ENCODE peak calls at places on chromosomes 6 and 20, in eight cellular contexts. One of them, this sample, is unnamed.

GRCh38 chr20:62117658-62118057 is 4.6 kb upstream of the LSM14B start:
- DNase-seq in Karpas-422: no peak
- DNase-seq in HCT116: no peak
- DNase-seq in mesendoderm: no peak
- DNase-seq in heart left ventricle: peak; percentile 73
- DNase-seq in HepG2: no peak
- DNase-seq in spleen: peak; percentile 93
- DNase-seq in Peyer's patch: no peak
- DNase-seq in this sample: peak; percentile 71

GRCh38 chr20:3188823-3189413 is 15.6 kb downstream of the DDRGK1 start:
- DNase-seq in HCT116: no peak
- DNase-seq in Karpas-422: no peak
- DNase-seq in heart left ventricle: no peak
- DNase-seq in Peyer's patch: no peak
- DNase-seq in mesendoderm: no peak
- DNase-seq in HepG2: no peak
- DNase-seq in spleen: peak; percentile 19
- DNase-seq in this sample: no peak

GRCh38 chr6:116280161-116280959 is 630 bp upstream of the TSPYL1 start:
- DNase-seq in spleen: no peak
- DNase-seq in mesendoderm: peak; percentile 34
- DNase-seq in HepG2: no peak
- DNase-seq in HCT116: no peak
- DNase-seq in Peyer's patch: no peak
- DNase-seq in Karpas-422: peak; percentile 69
- DNase-seq in heart left ventricle: no peak
- DNase-seq in this sample: no peak

GRCh38 chr6:159862103-159862502 is 28.7 kb upstream of the MAS1 start:
- DNase-seq in mesendoderm: no peak
- DNase-seq in HCT116: no peak
- DNase-seq in HepG2: no peak
- DNase-seq in spleen: no peak
- DNase-seq in heart left ventricle: no peak
- DNase-seq in Karpas-422: no peak
- DNase-seq in Peyer's patch: no peak
- DNase-seq in this sample: no peak

GRCh38 chr6:138036955-138037592 is 70.1 kb downstream of the PERP start:
- DNase-seq in heart left ventricle: no peak
- DNase-seq in mesendoderm: no peak
- DNase-seq in Peyer's patch: no peak
- DNase-seq in spleen: no peak
- DNase-seq in HepG2: no peak
- DNase-seq in HCT116: no peak
- DNase-seq in Karpas-422: no peak
- DNase-seq in this sample: no peak

GRCh38 chr6:6851059-6851658 is 256.6 kb upstream of the RREB1 start:
- DNase-seq in HepG2: peak; percentile 12
- DNase-seq in heart left ventricle: peak; percentile 65
- DNase-seq in Karpas-422: peak; percentile 48
- DNase-seq in spleen: no peak
- DNase-seq in Peyer's patch: no peak
- DNase-seq in mesendoderm: peak; percentile 51
- DNase-seq in HCT116: peak; percentile 49
- DNase-seq in this sample: peak; percentile 51

GRCh38 chr6:112222111-112222726 is 32.1 kb downstream of the LAMA4 start:
- DNase-seq in heart left ventricle: no peak
- DNase-seq in HCT116: no peak
- DNase-seq in HepG2: no peak
- DNase-seq in spleen: no peak
- DNase-seq in mesendoderm: peak; percentile 38
- DNase-seq in Karpas-422: no peak
- DNase-seq in Peyer's patch: no peak
- DNase-seq in this sample: no peak

GRCh38 chr6:139597781-139598368 is 223.4 kb upstream of the CITED2 start:
- DNase-seq in heart left ventricle: peak; percentile 72
- DNase-seq in Karpas-422: no peak
- DNase-seq in HCT116: no peak
- DNase-seq in spleen: no peak
- DNase-seq in HepG2: peak; percentile 87
- DNase-seq in Peyer's patch: peak; percentile 85
- DNase-seq in mesendoderm: no peak
- DNase-seq in this sample: peak; percentile 64

GRCh38 chr6:35370799-35371493 is 28.6 kb downstream of the PPARD start:
- DNase-seq in Karpas-422: peak; percentile 46
- DNase-seq in spleen: peak; percentile 79
- DNase-seq in HCT116: no peak
- DNase-seq in Peyer's patch: no peak
- DNase-seq in HepG2: no peak
- DNase-seq in heart left ventricle: peak; percentile 41
- DNase-seq in mesendoderm: no peak
- DNase-seq in this sample: peak; percentile 37

GRCh38 chr6:145327497-145328055 is 407.7 kb downstream of the EPM2A start:
- DNase-seq in mesendoderm: peak; percentile 85
- DNase-seq in HCT116: no peak
- DNase-seq in Karpas-422: no peak
- DNase-seq in HepG2: no peak
- DNase-seq in spleen: no peak
- DNase-seq in heart left ventricle: no peak
- DNase-seq in Peyer's patch: no peak
- DNase-seq in this sample: no peak

GRCh38 chr20:3010985-3011723 is 32.3 kb upstream of the GNRH2 start:
- DNase-seq in heart left ventricle: no peak
- DNase-seq in Peyer's patch: no peak
- DNase-seq in spleen: no peak
- DNase-seq in Karpas-422: no peak
- DNase-seq in HepG2: no peak
- DNase-seq in HCT116: no peak
- DNase-seq in mesendoderm: no peak
- DNase-seq in this sample: no peak

GRCh38 chr20:7712661-7713060 is 227.6 kb downstream of the HAO1 start:
- DNase-seq in mesendoderm: no peak
- DNase-seq in HCT116: no peak
- DNase-seq in HepG2: no peak
- DNase-seq in spleen: no peak
- DNase-seq in heart left ventricle: no peak
- DNase-seq in Karpas-422: no peak
- DNase-seq in Peyer's patch: no peak
- DNase-seq in this sample: no peak

GRCh38 chr6:5302220-5302946 is 41.1 kb downstream of the FARS2 start:
- DNase-seq in mesendoderm: no peak
- DNase-seq in Karpas-422: no peak
- DNase-seq in spleen: no peak
- DNase-seq in HepG2: no peak
- DNase-seq in HCT116: no peak
- DNase-seq in heart left ventricle: no peak
- DNase-seq in Peyer's patch: no peak
- DNase-seq in this sample: no peak

GRCh38 chr6:138105880-138106664 is 1.1 kb downstream of the PERP start:
- DNase-seq in spleen: no peak
- DNase-seq in heart left ventricle: no peak
- DNase-seq in mesendoderm: peak; percentile 92
- DNase-seq in Karpas-422: no peak
- DNase-seq in HCT116: no peak
- DNase-seq in HepG2: peak; percentile 63
- DNase-seq in Peyer's patch: no peak
- DNase-seq in this sample: no peak

GRCh38 chr6:136550045-136550329 is 235 bp downstream of the MAP7 start:
- DNase-seq in heart left ventricle: no peak
- DNase-seq in spleen: no peak
- DNase-seq in mesendoderm: no peak
- DNase-seq in HepG2: no peak
- DNase-seq in Karpas-422: no peak
- DNase-seq in HCT116: no peak
- DNase-seq in Peyer's patch: no peak
- DNase-seq in this sample: no peak
- H3K27ac ChIP-seq in heart left ventricle: no peak overlapping the region
- H3K27ac ChIP-seq in spleen: peak overlapping the region; percentile 22
- H3K27ac ChIP-seq in mesendoderm: peak overlapping the region; percentile 7
- H3K27ac ChIP-seq in HepG2: no peak overlapping the region
- H3K27ac ChIP-seq in Karpas-422: no peak overlapping the region
- H3K27ac ChIP-seq in HCT116: peak overlapping the region; percentile 69
- H3K27ac ChIP-seq in Peyer's patch: peak overlapping the region; percentile 59
- H3K27ac ChIP-seq in this sample: no peak overlapping the region

GRCh38 chr20:37411408-37412306 is 65.7 kb downstream of the SRC start:
- DNase-seq in heart left ventricle: no peak
- DNase-seq in HCT116: no peak
- DNase-seq in Peyer's patch: no peak
- DNase-seq in Karpas-422: no peak
- DNase-seq in mesendoderm: no peak
- DNase-seq in spleen: no peak
- DNase-seq in HepG2: no peak
- DNase-seq in this sample: no peak
- H3K4me3 ChIP-seq in heart left ventricle: no peak overlapping the region
- H3K4me3 ChIP-seq in HCT116: no peak overlapping the region
- H3K4me3 ChIP-seq in Peyer's patch: no peak overlapping the region
- H3K4me3 ChIP-seq in Karpas-422: peak overlapping the region; percentile 52
- H3K4me3 ChIP-seq in mesendoderm: no peak overlapping the region
- H3K4me3 ChIP-seq in spleen: peak overlapping the region; percentile 25
- H3K4me3 ChIP-seq in HepG2: peak overlapping the region; percentile 63
- H3K4me3 ChIP-seq in this sample: no peak overlapping the region

GRCh38 chr6:44224154-44224977 is 971 bp downstream of the SLC29A1 start:
- DNase-seq in Peyer's patch: no peak
- DNase-seq in HepG2: no peak
- DNase-seq in heart left ventricle: peak; percentile 61
- DNase-seq in Karpas-422: peak; percentile 53
- DNase-seq in mesendoderm: peak; percentile 75
- DNase-seq in spleen: peak; percentile 65
- DNase-seq in HCT116: no peak
- DNase-seq in this sample: no peak
- H3K4me1 ChIP-seq in Peyer's patch: peaks cover 68% of the 10 kb centered on the region
- H3K4me1 ChIP-seq in HepG2: peaks cover 80% of the 10 kb centered on the region
- H3K4me1 ChIP-seq in heart left ventricle: peaks cover 9% of the 10 kb centered on the region
- H3K4me1 ChIP-seq in Karpas-422: peaks cover 49% of the 10 kb centered on the region
- H3K4me1 ChIP-seq in mesendoderm: peaks cover 15% of the 10 kb centered on the region
- H3K4me1 ChIP-seq in spleen: peaks cover 77% of the 10 kb centered on the region
- H3K4me1 ChIP-seq in HCT116: peaks cover 33% of the 10 kb centered on the region
- H3K4me1 ChIP-seq in this sample: peaks cover 91% of the 10 kb centered on the region

GRCh38 chr20:54103067-54103761 is 32.8 kb upstream of the BCAS1 start:
- DNase-seq in HCT116: peak; percentile 72
- DNase-seq in Peyer's patch: peak; percentile 88
- DNase-seq in mesendoderm: peak; percentile 82
- DNase-seq in Karpas-422: peak; percentile 83
- DNase-seq in HepG2: peak; percentile 96
- DNase-seq in spleen: peak; percentile 88
- DNase-seq in heart left ventricle: peak; percentile 57
- DNase-seq in this sample: peak; percentile 9

GRCh38 chr20:54099894-54100293 is 29.5 kb upstream of the BCAS1 start:
- DNase-seq in HCT116: no peak
- DNase-seq in HepG2: no peak
- DNase-seq in mesendoderm: no peak
- DNase-seq in heart left ventricle: no peak
- DNase-seq in Peyer's patch: no peak
- DNase-seq in spleen: no peak
- DNase-seq in Karpas-422: no peak
- DNase-seq in this sample: no peak

GRCh38 chr20:54098044-54098443 is 27.6 kb upstream of the BCAS1 start:
- DNase-seq in Karpas-422: no peak
- DNase-seq in heart left ventricle: no peak
- DNase-seq in mesendoderm: no peak
- DNase-seq in HCT116: no peak
- DNase-seq in spleen: no peak
- DNase-seq in Peyer's patch: no peak
- DNase-seq in HepG2: no peak
- DNase-seq in this sample: no peak

GRCh38 chr20:54102543-54102942 is 32.1 kb upstream of the BCAS1 start:
- DNase-seq in Peyer's patch: no peak
- DNase-seq in spleen: no peak
- DNase-seq in Karpas-422: no peak
- DNase-seq in HepG2: no peak
- DNase-seq in HCT116: no peak
- DNase-seq in heart left ventricle: no peak
- DNase-seq in mesendoderm: no peak
- DNase-seq in this sample: no peak

DNA sequence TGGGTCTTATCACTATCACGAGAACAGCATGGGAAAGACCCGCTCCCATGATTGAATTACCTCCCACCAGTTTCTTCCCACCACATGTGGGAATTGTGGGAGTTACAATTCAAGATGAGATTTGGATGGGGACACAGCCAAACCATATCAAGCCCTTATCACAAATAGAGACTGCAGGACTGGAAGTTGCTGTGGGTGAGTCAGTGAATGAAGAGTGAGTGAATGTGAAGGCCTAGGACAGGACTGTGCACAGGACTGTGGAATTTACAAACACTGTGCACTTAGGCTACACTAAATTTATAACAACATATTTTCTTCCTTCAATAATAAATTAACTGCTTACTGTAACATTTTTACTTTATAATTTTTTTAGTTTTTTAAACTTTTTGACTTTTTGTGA is 30.2 kb upstream of the BCAS1 start:
- DNase-seq in Karpas-422: no peak
- DNase-seq in HepG2: no peak
- DNase-seq in Peyer's patch: no peak
- DNase-seq in spleen: no peak
- DNase-seq in heart left ventricle: no peak
- DNase-seq in mesendoderm: no peak
- DNase-seq in HCT116: no peak
- DNase-seq in this sample: no peak
- H3K27ac ChIP-seq in Karpas-422: no peak overlapping the region
- H3K27ac ChIP-seq in HepG2: no peak overlapping the region
- H3K27ac ChIP-seq in Peyer's patch: no peak overlapping the region
- H3K27ac ChIP-seq in spleen: no peak overlapping the region
- H3K27ac ChIP-seq in heart left ventricle: no peak overlapping the region
- H3K27ac ChIP-seq in mesendoderm: no peak overlapping the region
- H3K27ac ChIP-seq in HCT116: no peak overlapping the region
- H3K27ac ChIP-seq in this sample: no peak overlapping the region

DNA sequence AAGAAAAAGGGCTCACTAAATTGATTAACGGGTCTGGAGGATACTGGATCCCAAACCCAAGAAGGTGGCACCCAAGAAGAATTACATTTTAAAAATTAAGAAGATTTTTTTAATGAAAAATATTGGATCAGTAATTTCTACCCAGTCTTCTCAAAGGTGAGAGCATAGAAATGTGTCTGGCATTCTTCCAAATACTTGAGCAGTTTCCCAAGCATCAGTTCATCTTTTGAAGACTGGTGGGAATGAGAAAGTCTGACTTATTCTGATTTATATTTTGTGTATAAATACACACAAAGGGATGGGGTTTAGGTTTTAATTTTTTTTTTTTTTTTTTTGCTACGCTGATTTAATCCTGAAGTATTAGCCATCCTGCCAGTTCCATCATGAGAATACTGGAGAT is 3.3 kb downstream of the MGME1 start:
- DNase-seq in mesendoderm: no peak
- DNase-seq in spleen: no peak
- DNase-seq in HCT116: no peak
- DNase-seq in heart left ventricle: no peak
- DNase-seq in Karpas-422: peak; percentile 54
- DNase-seq in Peyer's patch: no peak
- DNase-seq in HepG2: no peak
- DNase-seq in this sample: no peak
- H3K4me3 ChIP-seq in mesendoderm: no peak overlapping the region
- H3K4me3 ChIP-seq in spleen: peak overlapping the region; percentile 94
- H3K4me3 ChIP-seq in HCT116: no peak overlapping the region
- H3K4me3 ChIP-seq in heart left ventricle: no peak overlapping the region
- H3K4me3 ChIP-seq in Karpas-422: peak overlapping the region; percentile 79
- H3K4me3 ChIP-seq in Peyer's patch: no peak overlapping the region
- H3K4me3 ChIP-seq in HepG2: peak overlapping the region; percentile 89
- H3K4me3 ChIP-seq in this sample: peak overlapping the region; percentile 97

This sample was measured in gastrocnemius medialis.